ENCODE peak calls at places on chromosomes 6 and 20, in nine cellular contexts. One of them, this sample, is unnamed.

GRCh38 chr6:37357288-37357687 is 3.5 kb downstream of the RNF8 start:
- DNase-seq in cardiac muscle cell: peak
- DNase-seq in BJ: no peak
- DNase-seq in ovary: no peak
- DNase-seq in endothelial cell of umbilical vein: peak
- DNase-seq in GM12864: no peak
- DNase-seq in kidney epithelial cell: no peak
- DNase-seq in lower leg skin: no peak
- DNase-seq in GM06990: no peak
- DNase-seq in this sample: no peak

GRCh38 chr6:131317516-131317915 is 182.2 kb downstream of the AKAP7 start:
- DNase-seq in endothelial cell of umbilical vein: no peak
- DNase-seq in GM12864: no peak
- DNase-seq in BJ: no peak
- DNase-seq in GM06990: no peak
- DNase-seq in lower leg skin: no peak
- DNase-seq in cardiac muscle cell: no peak
- DNase-seq in ovary: no peak
- DNase-seq in kidney epithelial cell: no peak
- DNase-seq in this sample: peak

GRCh38 chr20:51335329-51335841 is 207.1 kb downstream of the NFATC2 start:
- DNase-seq in lower leg skin: no peak
- DNase-seq in BJ: no peak
- DNase-seq in ovary: no peak
- DNase-seq in cardiac muscle cell: no peak
- DNase-seq in endothelial cell of umbilical vein: no peak
- DNase-seq in kidney epithelial cell: peak
- DNase-seq in GM12864: peak
- DNase-seq in GM06990: peak
- DNase-seq in this sample: peak

GRCh38 chr20:50385733-50386640 is 124.2 kb upstream of the PTPN1 start:
- DNase-seq in endothelial cell of umbilical vein: no peak
- DNase-seq in kidney epithelial cell: no peak
- DNase-seq in GM12864: no peak
- DNase-seq in GM06990: no peak
- DNase-seq in cardiac muscle cell: no peak
- DNase-seq in BJ: no peak
- DNase-seq in lower leg skin: no peak
- DNase-seq in ovary: no peak
- DNase-seq in this sample: no peak

GRCh38 chr6:14412026-14412425 is 294.5 kb downstream of the CD83 start:
- DNase-seq in GM06990: no peak
- DNase-seq in kidney epithelial cell: no peak
- DNase-seq in cardiac muscle cell: no peak
- DNase-seq in GM12864: no peak
- DNase-seq in endothelial cell of umbilical vein: no peak
- DNase-seq in ovary: no peak
- DNase-seq in BJ: peak
- DNase-seq in lower leg skin: no peak
- DNase-seq in this sample: no peak

GRCh38 chr6:142444388-142444787 is 142.6 kb downstream of the ADGRG6 start:
- DNase-seq in lower leg skin: no peak
- DNase-seq in BJ: no peak
- DNase-seq in kidney epithelial cell: no peak
- DNase-seq in cardiac muscle cell: no peak
- DNase-seq in GM06990: no peak
- DNase-seq in ovary: no peak
- DNase-seq in GM12864: no peak
- DNase-seq in endothelial cell of umbilical vein: no peak
- DNase-seq in this sample: no peak

GRCh38 chr6:132128424-132128823 is 177.3 kb upstream of the CCN2 start:
- DNase-seq in endothelial cell of umbilical vein: no peak
- DNase-seq in cardiac muscle cell: no peak
- DNase-seq in ovary: no peak
- DNase-seq in GM12864: no peak
- DNase-seq in BJ: no peak
- DNase-seq in GM06990: no peak
- DNase-seq in kidney epithelial cell: no peak
- DNase-seq in lower leg skin: no peak
- DNase-seq in this sample: no peak

GRCh38 chr6:159582736-159583135 is 110.3 kb downstream of the SOD2 start:
- DNase-seq in ovary: no peak
- DNase-seq in lower leg skin: no peak
- DNase-seq in kidney epithelial cell: no peak
- DNase-seq in GM12864: no peak
- DNase-seq in endothelial cell of umbilical vein: no peak
- DNase-seq in GM06990: no peak
- DNase-seq in cardiac muscle cell: no peak
- DNase-seq in BJ: no peak
- DNase-seq in this sample: no peak

GRCh38 chr6:138550346-138550767 is 51.1 kb upstream of the NHSL1 start:
- DNase-seq in ovary: no peak
- DNase-seq in kidney epithelial cell: no peak
- DNase-seq in lower leg skin: no peak
- DNase-seq in GM12864: no peak
- DNase-seq in cardiac muscle cell: no peak
- DNase-seq in GM06990: no peak
- DNase-seq in BJ: no peak
- DNase-seq in endothelial cell of umbilical vein: no peak
- DNase-seq in this sample: no peak

GRCh38 chr6:145836767-145837166 is 22.2 kb upstream of the FBXO30 start:
- DNase-seq in lower leg skin: no peak
- DNase-seq in ovary: no peak
- DNase-seq in BJ: no peak
- DNase-seq in cardiac muscle cell: no peak
- DNase-seq in GM06990: no peak
- DNase-seq in GM12864: no peak
- DNase-seq in kidney epithelial cell: no peak
- DNase-seq in endothelial cell of umbilical vein: no peak
- DNase-seq in this sample: no peak

GRCh38 chr20:36274248-36274841 is 31.8 kb upstream of the DLGAP4 start:
- DNase-seq in GM06990: no peak
- DNase-seq in endothelial cell of umbilical vein: no peak
- DNase-seq in BJ: no peak
- DNase-seq in cardiac muscle cell: no peak
- DNase-seq in GM12864: no peak
- DNase-seq in kidney epithelial cell: no peak
- DNase-seq in lower leg skin: no peak
- DNase-seq in ovary: no peak
- DNase-seq in this sample: no peak

GRCh38 chr20:58986286-58986967 is 5.4 kb downstream of the NELFCD start:
- DNase-seq in BJ: no peak
- DNase-seq in lower leg skin: no peak
- DNase-seq in GM06990: no peak
- DNase-seq in ovary: no peak
- DNase-seq in GM12864: no peak
- DNase-seq in kidney epithelial cell: no peak
- DNase-seq in endothelial cell of umbilical vein: no peak
- DNase-seq in cardiac muscle cell: no peak
- DNase-seq in this sample: no peak

GRCh38 chr6:122696079-122696478 is 83.4 kb upstream of the FABP7 start:
- DNase-seq in BJ: peak
- DNase-seq in lower leg skin: no peak
- DNase-seq in GM12864: no peak
- DNase-seq in kidney epithelial cell: peak
- DNase-seq in cardiac muscle cell: no peak
- DNase-seq in endothelial cell of umbilical vein: peak
- DNase-seq in ovary: no peak
- DNase-seq in GM06990: no peak
- DNase-seq in this sample: no peak

GRCh38 chr6:5059036-5059896 is 25.9 kb upstream of the PPP1R3G start:
- DNase-seq in lower leg skin: no peak
- DNase-seq in cardiac muscle cell: no peak
- DNase-seq in GM06990: no peak
- DNase-seq in GM12864: no peak
- DNase-seq in BJ: no peak
- DNase-seq in kidney epithelial cell: no peak
- DNase-seq in endothelial cell of umbilical vein: no peak
- DNase-seq in ovary: no peak
- DNase-seq in this sample: no peak

GRCh38 chr6:27297857-27298730 is 14.0 kb downstream of the POM121L2 start:
- DNase-seq in GM06990: no peak
- DNase-seq in BJ: no peak
- DNase-seq in cardiac muscle cell: no peak
- DNase-seq in ovary: no peak
- DNase-seq in kidney epithelial cell: no peak
- DNase-seq in GM12864: no peak
- DNase-seq in endothelial cell of umbilical vein: peak
- DNase-seq in lower leg skin: no peak
- DNase-seq in this sample: no peak

GRCh38 chr6:41584668-41585205 is 38.6 kb downstream of the FOXP4 start:
- DNase-seq in lower leg skin: no peak
- DNase-seq in GM12864: no peak
- DNase-seq in endothelial cell of umbilical vein: no peak
- DNase-seq in cardiac muscle cell: peak
- DNase-seq in ovary: no peak
- DNase-seq in kidney epithelial cell: no peak
- DNase-seq in BJ: no peak
- DNase-seq in GM06990: no peak
- DNase-seq in this sample: no peak

GRCh38 chr20:3661836-3662665 is 1.1 kb downstream of the GFRA4 start:
- DNase-seq in cardiac muscle cell: no peak
- DNase-seq in kidney epithelial cell: no peak
- DNase-seq in GM12864: no peak
- DNase-seq in GM06990: no peak
- DNase-seq in lower leg skin: no peak
- DNase-seq in ovary: no peak
- DNase-seq in BJ: no peak
- DNase-seq in endothelial cell of umbilical vein: no peak
- DNase-seq in this sample: no peak

GRCh38 chr6:152184573-152185157 is 377.2 kb downstream of the ESR1 start:
- DNase-seq in endothelial cell of umbilical vein: no peak
- DNase-seq in ovary: no peak
- DNase-seq in GM12864: no peak
- DNase-seq in BJ: no peak
- DNase-seq in GM06990: peak
- DNase-seq in lower leg skin: no peak
- DNase-seq in kidney epithelial cell: no peak
- DNase-seq in cardiac muscle cell: no peak
- DNase-seq in this sample: no peak

GRCh38 chr6:146041282-146041681 is 12.4 kb downstream of the GRM1 start:
- DNase-seq in cardiac muscle cell: peak
- DNase-seq in endothelial cell of umbilical vein: peak
- DNase-seq in kidney epithelial cell: no peak
- DNase-seq in BJ: no peak
- DNase-seq in lower leg skin: no peak
- DNase-seq in GM12864: no peak
- DNase-seq in GM06990: no peak
- DNase-seq in ovary: no peak
- DNase-seq in this sample: no peak

GRCh38 chr6:32668226-32668747 is 1.8 kb upstream of the HLA-DQB1 start:
- DNase-seq in ovary: no peak
- DNase-seq in BJ: no peak
- DNase-seq in lower leg skin: peak
- DNase-seq in GM06990: peak
- DNase-seq in kidney epithelial cell: no peak
- DNase-seq in cardiac muscle cell: peak
- DNase-seq in endothelial cell of umbilical vein: no peak
- DNase-seq in GM12864: peak
- DNase-seq in this sample: no peak

GRCh38 chr6:97282238-97282725 is 734 bp downstream of the MMS22L start:
- DNase-seq in GM12864: no peak
- DNase-seq in kidney epithelial cell: no peak
- DNase-seq in cardiac muscle cell: peak
- DNase-seq in ovary: no peak
- DNase-seq in lower leg skin: no peak
- DNase-seq in endothelial cell of umbilical vein: peak
- DNase-seq in GM06990: no peak
- DNase-seq in BJ: no peak
- DNase-seq in this sample: no peak

GRCh38 chr6:79570802-79571367 is 33.7 kb upstream of the LCA5 start:
- DNase-seq in endothelial cell of umbilical vein: peak
- DNase-seq in GM12864: no peak
- DNase-seq in GM06990: peak
- DNase-seq in BJ: no peak
- DNase-seq in kidney epithelial cell: no peak
- DNase-seq in ovary: no peak
- DNase-seq in lower leg skin: no peak
- DNase-seq in cardiac muscle cell: peak
- DNase-seq in this sample: peak
- TF ChIP-seq CTCF in endothelial cell of umbilical vein: peak
- TF ChIP-seq CTCF in GM12864: peak
- TF ChIP-seq CTCF in GM06990: peak
- TF ChIP-seq CTCF in BJ: peak
- TF ChIP-seq CTCF in kidney epithelial cell: peak
- TF ChIP-seq CTCF in ovary: peak
- TF ChIP-seq CTCF in lower leg skin: no peak
- TF ChIP-seq CTCF in cardiac muscle cell: peak
- TF ChIP-seq CTCF in this sample: peak

DNA sequence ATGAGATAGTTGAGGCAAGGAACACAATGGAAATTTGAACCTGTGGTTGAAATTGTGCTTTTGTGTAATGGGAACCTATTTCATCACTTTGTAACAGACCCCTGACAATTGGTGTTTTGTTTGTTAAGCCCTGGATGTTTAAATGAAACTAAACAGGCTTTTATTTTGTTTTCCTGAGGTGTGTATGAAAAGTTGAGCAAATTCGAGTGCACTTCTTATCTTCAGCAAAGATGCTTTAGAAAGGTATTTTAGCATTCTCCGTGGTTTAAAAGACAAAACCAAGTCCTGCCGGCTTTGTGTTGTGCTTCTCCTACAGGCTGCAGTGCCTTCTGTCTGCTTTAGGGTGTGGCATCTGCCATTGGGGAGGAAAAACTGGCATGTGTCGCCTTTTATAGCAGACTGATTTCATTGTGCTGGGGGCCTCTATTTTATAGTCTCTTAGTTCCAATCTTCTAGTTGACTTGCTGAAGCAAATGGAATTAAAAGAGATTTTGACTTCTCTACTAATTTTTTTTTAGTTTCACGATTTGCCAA is 2.2 kb upstream of the ARID1B start:
- DNase-seq in cardiac muscle cell: no peak
- DNase-seq in BJ: no peak
- DNase-seq in GM12864: no peak
- DNase-seq in endothelial cell of umbilical vein: peak
- DNase-seq in lower leg skin: peak
- DNase-seq in kidney epithelial cell: no peak
- DNase-seq in GM06990: no peak
- DNase-seq in ovary: no peak
- DNase-seq in this sample: no peak
- H3K4me3 ChIP-seq in cardiac muscle cell: no peak
- H3K4me3 ChIP-seq in BJ: no peak
- H3K4me3 ChIP-seq in GM12864: no peak
- H3K4me3 ChIP-seq in endothelial cell of umbilical vein: no peak
- H3K4me3 ChIP-seq in lower leg skin: no peak
- H3K4me3 ChIP-seq in kidney epithelial cell: no peak
- H3K4me3 ChIP-seq in GM06990: no peak
- H3K4me3 ChIP-seq in ovary: no peak
- H3K4me3 ChIP-seq in this sample: no peak

GRCh38 chr6:35419431-35419830 is 32.7 kb upstream of the FANCE start:
- DNase-seq in GM06990: no peak
- DNase-seq in cardiac muscle cell: peak
- DNase-seq in kidney epithelial cell: no peak
- DNase-seq in GM12864: no peak
- DNase-seq in lower leg skin: no peak
- DNase-seq in endothelial cell of umbilical vein: peak
- DNase-seq in BJ: no peak
- DNase-seq in ovary: no peak
- DNase-seq in this sample: no peak
- TF ChIP-seq CTCF in GM06990: peak
- TF ChIP-seq CTCF in cardiac muscle cell: peak
- TF ChIP-seq CTCF in kidney epithelial cell: peak
- TF ChIP-seq CTCF in GM12864: peak
- TF ChIP-seq CTCF in lower leg skin: no peak
- TF ChIP-seq CTCF in endothelial cell of umbilical vein: peak
- TF ChIP-seq CTCF in BJ: peak
- TF ChIP-seq CTCF in ovary: no peak
- TF ChIP-seq CTCF in this sample: no peak

GRCh38 chr6:107408714-107409113 is 50.6 kb downstream of the PDSS2 start:
- DNase-seq in BJ: no peak
- DNase-seq in ovary: no peak
- DNase-seq in kidney epithelial cell: no peak
- DNase-seq in lower leg skin: no peak
- DNase-seq in endothelial cell of umbilical vein: peak
- DNase-seq in GM12864: no peak
- DNase-seq in cardiac muscle cell: no peak
- DNase-seq in GM06990: no peak
- DNase-seq in this sample: no peak
- H3K4me3 ChIP-seq in BJ: no peak
- H3K4me3 ChIP-seq in ovary: no peak
- H3K4me3 ChIP-seq in kidney epithelial cell: no peak
- H3K4me3 ChIP-seq in lower leg skin: no peak
- H3K4me3 ChIP-seq in endothelial cell of umbilical vein: no peak
- H3K4me3 ChIP-seq in GM12864: no peak
- H3K4me3 ChIP-seq in cardiac muscle cell: no peak
- H3K4me3 ChIP-seq in GM06990: no peak
- H3K4me3 ChIP-seq in this sample: no peak